ENCODE peak calls at places on chromosomes 2 and 18, in five cellular contexts. A is activated CD4-positive, alpha-beta T cell treated with anti-CD3 and anti-CD28 coated beads for 24 hours; N is activated T-cell treated with anti-CD3 and anti-CD28 coated beads, Interleukin-2, amount 50 U/mL, for 1 hour; M is pancreas; I is NCI-H774. W is an unnamed sample.

GRCh38 chr2:42238644-42239288 is 69.6 kb downstream of the EML4 start:
- DNase-seq in A (no peak), N (peak; percentile 39), M (no peak), I (peak; percentile 9), W (peak; percentile 51)

GRCh38 chr2:44770221-44771187 is 171.0 kb upstream of the SIX3 start:
- DNase-seq in A (no peak), N (no peak), M (no peak), I (no peak), W (no peak)

GRCh38 chr2:232454630-232455029 is 1.3 kb upstream of the ALPI start:
- DNase-seq in A (no peak), N (no peak), M (no peak), I (no peak), W (no peak)

GRCh38 chr18:58893388-58894099 is 28.9 kb downstream of the ZNF532 start:
- DNase-seq in A (no peak), N (no peak), M (no peak), I (no peak), W (no peak)

GRCh38 chr2:232265329-232265728 is 113.2 kb upstream of the ALPP start:
- DNase-seq in A (no peak), N (no peak), M (no peak), I (no peak), W (no peak)

GRCh38 chr2:60820416-60821132 is 60.8 kb upstream of the REL start:
- DNase-seq in A (no peak), N (no peak), M (no peak), I (no peak), W (no peak)

GRCh38 chr2:54459037-54459441 is 2.9 kb downstream of the SPTBN1 start:
- DNase-seq in A (no peak), N (no peak), M (no peak), I (no peak), W (no peak)

GRCh38 chr2:64276417-64277095 is 132.3 kb upstream of the PELI1 start:
- DNase-seq in A (no peak), N (no peak), M (no peak), I (no peak), W (no peak)

GRCh38 chr18:72762505-72763122 is 105.2 kb downstream of the NETO1 start:
- DNase-seq in A (no peak), N (no peak), M (no peak), I (peak; percentile 72), W (peak; percentile 12)

GRCh38 chr2:241224068-241224850 is 35.8 kb downstream of the ANO7 start:
- DNase-seq in A (no peak), N (no peak), M (peak; percentile 64), I (no peak), W (no peak)

GRCh38 chr18:28086530-28087172 is 90.3 kb downstream of the CDH2 start:
- DNase-seq in A (no peak), N (no peak), M (no peak), I (no peak), W (no peak)

GRCh38 chr2:18690342-18690741 is 101.0 kb upstream of the NT5C1B start:
- DNase-seq in A (no peak), N (no peak), M (no peak), I (no peak), W (no peak)

GRCh38 chr2:23404426-23404825 is 19.4 kb downstream of the KLHL29 start:
- DNase-seq in A (no peak), N (no peak), M (no peak), I (peak; percentile 81), W (no peak)

GRCh38 chr2:16223071-16223470 is 282.7 kb downstream of the MYCN start:
- DNase-seq in A (no peak), N (no peak), M (no peak), I (no peak), W (no peak)

GRCh38 chr2:237529452-237530402 is 36.6 kb upstream of the PRLH start:
- DNase-seq in A (no peak), N (no peak), M (no peak), I (no peak), W (no peak)

GRCh38 chr2:66790651-66791181 is 355.8 kb downstream of the MEIS1 start:
- DNase-seq in A (no peak), N (no peak), M (no peak), I (no peak), W (no peak)

GRCh38 chr18:49014605-49015267 is 64.0 kb upstream of the SMAD7 start:
- DNase-seq in A (no peak), N (no peak), M (no peak), I (no peak), W (no peak)

GRCh38 chr2:238136820-238137537 is 1.5 kb upstream of the KLHL30 start:
- DNase-seq in A (no peak), N (no peak), M (no peak), I (no peak), W (peak; percentile 18)

GRCh38 chr2:235165136-235165535 is 213.3 kb downstream of the SH3BP4 start:
- DNase-seq in A (no peak), N (no peak), M (peak; percentile 63), I (no peak), W (no peak)

GRCh38 chr2:74525717-74526648 is at the start of gene DQX1:
- DNase-seq in A (no peak), N (no peak), M (no peak), I (no peak), W (no peak)

GRCh38 chr18:60892855-60893254 is 440.4 kb upstream of the CDH20 start:
- DNase-seq in A (no peak), N (no peak), M (no peak), I (no peak), W (no peak)

GRCh38 chr2:149329470-149330126 is 789 bp upstream of the LYPD6 start:
- DNase-seq in A (no peak), N (no peak), M (peak; percentile 72), I (peak; percentile 77), W (peak; percentile 8)

W was measured in tibial nerve.